ENCODE peak calls at places on chromosomes 11 and 22, in eight cellular contexts. Z is left ventricle myocardium inferior; I is CD8-positive, alpha-beta T cell; M is brain microvascular endothelial cell; K is neural progenitor cell; J is colonic mucosa; X is cardiac fibroblast; L is mammary epithelial cell. A is an unnamed sample.

GRCh38 chr11:125382211-125382807 is 113.8 kb downstream of the FEZ1 start:
- DNase-seq in L (no peak), X (no peak), Z (no peak), J (no peak), I (no peak), M (no peak), K (no peak), A (no peak)

GRCh38 chr22:44664149-44664548 is 37.9 kb upstream of the PRR5 start:
- DNase-seq in Z (peak), M (peak), L (no peak), I (peak), K (no peak), X (peak), J (peak), A (peak)

GRCh38 chr11:121112498-121113455 is 11.7 kb downstream of the TECTA start:
- DNase-seq in J (peak), Z (peak), L (peak), M (peak), X (peak), I (no peak), K (peak), A (peak)

GRCh38 chr11:24949406-24949805 is 452.6 kb downstream of the LUZP2 start:
- DNase-seq in Z (no peak), X (no peak), I (no peak), K (no peak), M (no peak), J (no peak), L (no peak), A (no peak)

GRCh38 chr22:27456696-27457503 is 344.7 kb downstream of the MN1 start:
- DNase-seq in Z (no peak), K (no peak), L (peak), J (no peak), X (peak), I (no peak), M (peak), A (peak)

GRCh38 chr11:112784323-112785073 is 176.7 kb upstream of the NCAM1 start:
- DNase-seq in Z (peak), I (no peak), X (peak), L (no peak), J (no peak), M (peak), K (peak), A (peak)

GRCh38 chr11:77819921-77820564 is 479 bp downstream of the RSF1 start:
- DNase-seq in L (peak), J (peak), M (no peak), Z (peak), I (peak), K (peak), X (peak), A (peak)

GRCh38 chr11:76665921-76666351 is 4.6 kb downstream of the LRRC32 start:
- DNase-seq in X (no peak), M (no peak), K (no peak), J (no peak), I (no peak), Z (no peak), L (no peak), A (no peak)

GRCh38 chr11:67600324-67601029 is 6.3 kb upstream of the NDUFV1 start:
- DNase-seq in J (no peak), L (no peak), X (no peak), M (no peak), K (no peak), I (no peak), Z (no peak), A (no peak)

GRCh38 chr11:109285465-109285864 is 136.5 kb upstream of the C11orf87 start:
- DNase-seq in Z (no peak), L (no peak), I (no peak), K (no peak), X (no peak), M (no peak), J (no peak), A (no peak)

GRCh38 chr11:104332110-104332509 is 168.2 kb upstream of the PDGFD start:
- DNase-seq in J (no peak), X (no peak), I (no peak), M (no peak), K (peak), L (no peak), Z (no peak), A (no peak)

GRCh38 chr11:17845431-17845881 is 110.9 kb downstream of the KCNC1 start:
- DNase-seq in I (no peak), Z (no peak), K (no peak), X (peak), J (no peak), M (peak), L (peak), A (peak)

GRCh38 chr11:131696584-131697120 is 326.2 kb downstream of the NTM start:
- DNase-seq in I (no peak), J (no peak), M (no peak), Z (no peak), K (no peak), L (no peak), X (no peak), A (no peak)

GRCh38 chr22:31248965-31249940 is 37.2 kb downstream of the LIMK2 start:
- DNase-seq in X (peak), Z (no peak), L (peak), M (no peak), K (no peak), I (no peak), J (no peak), A (no peak)

GRCh38 chr22:47408409-47408808 is 646.0 kb downstream of the TBC1D22A start:
- DNase-seq in M (no peak), X (no peak), K (no peak), L (no peak), Z (no peak), I (no peak), J (no peak), A (no peak)

GRCh38 chr11:120388261-120388660 is 52.0 kb downstream of the ARHGEF12 start:
- DNase-seq in X (no peak), L (no peak), Z (no peak), J (no peak), K (no peak), M (no peak), I (no peak), A (no peak)

GRCh38 chr11:44709966-44710365 is 16.8 kb upstream of the TSPAN18 start:
- DNase-seq in J (no peak), I (no peak), Z (no peak), L (no peak), K (no peak), X (peak), M (no peak), A (peak)

GRCh38 chr22:37679670-37680069 is 4.2 kb downstream of the LGALS1 start:
- DNase-seq in L (no peak), J (no peak), Z (no peak), I (no peak), X (no peak), K (no peak), M (no peak), A (no peak)

GRCh38 chr11:118911113-118911879 is 14.4 kb downstream of the BCL9L start:
- DNase-seq in M (no peak), Z (no peak), J (peak), I (peak), K (peak), X (peak), L (peak), A (no peak)

GRCh38 chr11:110710520-110711381 is 1.5 kb downstream of the ARHGAP20 start:
- DNase-seq in M (no peak), J (peak), X (peak), K (peak), L (no peak), Z (peak), I (no peak), A (peak)

GRCh38 chr22:46054091-46054877 is 77.3 kb upstream of the WNT7B start:
- DNase-seq in J (peak), K (no peak), Z (peak), I (peak), X (peak), L (peak), M (no peak), A (peak)

GRCh38 chr11:3984896-3985295 is 109.7 kb upstream of the RRM1 start:
- DNase-seq in J (no peak), I (peak), K (peak), X (peak), M (no peak), L (no peak), Z (no peak), A (peak)

GRCh38 chr11:1005913-1006312 is 30.6 kb downstream of the MUC6 start:
- DNase-seq in Z (peak), M (no peak), J (no peak), X (no peak), I (no peak), K (no peak), L (no peak), A (no peak)

GRCh38 chr22:38051900-38052862 is 5.0 kb upstream of the PICK1 start:
- DNase-seq in J (peak), K (peak), X (peak), Z (peak), M (peak), I (peak), L (peak), A (peak)

DNA sequence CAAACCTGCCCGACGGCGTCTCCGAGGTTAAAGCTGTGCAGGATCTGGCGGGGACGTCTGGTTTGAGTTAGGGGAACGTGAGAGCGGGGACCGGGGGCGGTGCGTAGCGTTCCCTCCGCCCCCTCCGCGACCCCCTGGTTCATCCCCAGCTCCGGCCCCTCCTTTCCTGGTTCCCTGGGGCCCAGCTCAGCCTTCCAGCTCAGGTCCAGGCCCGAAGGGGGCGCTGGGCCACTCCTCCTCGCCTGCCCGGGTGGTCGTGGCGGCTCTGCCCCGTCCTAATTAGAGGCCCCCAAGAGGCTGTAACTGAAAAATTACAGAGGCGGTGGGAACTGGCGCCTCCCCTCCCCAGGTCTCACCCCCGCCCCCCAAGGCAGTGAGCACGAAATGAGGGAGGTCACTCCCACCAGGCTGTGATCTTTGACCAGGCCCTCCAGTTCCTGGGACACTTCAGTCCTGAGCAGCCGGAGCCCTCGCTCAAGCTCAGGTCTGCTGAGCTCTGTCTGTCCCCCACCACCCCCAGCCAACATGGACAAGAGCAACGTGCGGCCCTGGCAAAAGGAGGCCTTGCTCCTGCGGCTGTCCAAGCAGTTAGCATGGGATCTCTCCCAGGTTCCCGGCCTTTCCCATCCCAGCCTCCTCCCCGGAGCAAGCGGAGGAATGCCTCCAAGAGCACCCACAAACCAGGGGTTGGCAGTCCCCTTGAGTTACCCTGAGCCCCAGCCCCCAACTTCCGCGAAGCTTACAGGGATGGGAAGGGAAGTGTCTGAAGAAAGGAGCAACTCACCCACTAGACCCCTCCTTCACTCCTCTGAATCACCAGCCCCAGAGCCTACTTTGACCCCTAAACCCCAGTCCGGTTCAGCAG is 3.3 kb downstream of the CD248 start:
- DNase-seq in Z (peak), I (no peak), J (no peak), X (peak), K (peak), L (no peak), M (no peak), A (peak)
- TF ChIP-seq CTCF in Z (peak), I (no peak), J (no peak), X (peak), K (peak), L (no peak), M (peak), A (no peak)

GRCh38 chr11:73311394-73311869 is 3.4 kb downstream of the ARHGEF17 start:
- DNase-seq in X (no peak), Z (no peak), M (no peak), K (no peak), I (no peak), J (no peak), L (no peak), A (no peak)
- H3K4me3 ChIP-seq in X (peak), Z (peak), M (peak), K (peak), I (no peak), J (peak), L (peak), A (peak)

GRCh38 chr11:65425105-65425970 is 2.7 kb downstream of the NEAT1 start:
- DNase-seq in Z (peak), M (peak), J (peak), X (peak), L (peak), I (peak), K (peak), A (peak)
- TF ChIP-seq CTCF in Z (peak), M (peak), J (no peak), X (no peak), L (peak), I (no peak), K (no peak), A (no peak)

GRCh38 chr11:70265341-70265740 is 5.1 kb upstream of the PPFIA1 start:
- DNase-seq in I (no peak), Z (no peak), J (no peak), K (no peak), X (no peak), M (no peak), L (no peak), A (no peak)

GRCh38 chr11:70270104-70270876 is at the start of gene PPFIA1:
- DNase-seq in J (peak), I (peak), L (peak), K (peak), X (peak), Z (peak), M (peak), A (peak)

GRCh38 chr11:70268526-70268925 is 2.0 kb upstream of the PPFIA1 start:
- DNase-seq in M (no peak), I (no peak), K (no peak), X (no peak), J (no peak), L (no peak), Z (no peak), A (no peak)

GRCh38 chr11:70270877-70271634 is 566 bp downstream of the PPFIA1 start:
- DNase-seq in X (peak), L (peak), J (peak), K (peak), Z (peak), I (no peak), M (peak), A (peak)

GRCh38 chr11:70267405-70267950 is 3.0 kb upstream of the PPFIA1 start:
- DNase-seq in L (no peak), X (no peak), Z (no peak), J (no peak), I (no peak), M (no peak), K (no peak), A (no peak)
- H3K4me3 ChIP-seq in L (no peak), X (no peak), Z (no peak), J (no peak), I (no peak), M (no peak), K (no peak), A (no peak)

DNA sequence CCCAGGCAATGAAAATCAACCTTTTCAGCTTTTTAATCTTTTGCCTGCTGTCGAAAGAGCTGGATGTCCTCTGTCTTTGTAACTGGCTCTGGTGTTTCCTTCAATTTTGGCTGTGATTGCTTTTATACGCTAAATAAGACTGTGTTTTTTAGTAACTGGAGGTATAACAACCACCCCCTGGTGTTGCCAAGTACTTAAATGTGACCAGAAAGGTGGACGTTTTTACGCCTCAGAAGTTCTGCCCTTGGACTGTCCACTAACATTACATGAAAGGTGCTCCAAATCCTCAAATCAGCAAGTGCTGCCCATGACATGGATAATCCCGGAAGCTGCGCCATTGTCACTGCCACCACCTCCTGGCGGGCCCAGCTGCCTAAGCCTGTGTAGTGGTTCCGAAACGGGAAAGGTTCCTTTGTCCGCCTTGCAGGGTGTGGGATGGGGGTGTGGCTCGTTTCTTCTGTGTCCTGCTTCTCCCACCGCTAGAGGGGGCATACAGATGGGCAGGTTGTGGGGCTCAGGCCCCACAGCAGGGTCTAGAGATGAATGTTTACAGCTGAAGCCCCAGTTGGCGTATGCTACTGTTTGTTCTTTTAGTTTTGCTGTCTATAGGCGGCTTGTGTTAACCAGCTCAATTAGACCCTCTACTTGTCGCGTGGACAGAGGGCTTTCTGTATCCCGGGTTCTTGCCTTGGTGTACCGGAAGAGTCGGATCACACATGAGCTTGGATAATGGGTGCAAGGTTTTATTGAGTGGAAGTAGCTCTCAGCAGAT is 82.2 kb upstream of the SEPTIN5 start:
- DNase-seq in I (no peak), K (peak), L (no peak), J (no peak), X (peak), Z (no peak), M (peak), A (peak)
- TF ChIP-seq CTCF in I (no peak), K (peak), L (peak), J (no peak), X (peak), Z (peak), M (peak), A (peak)

GRCh38 chr22:35835998-35836691 is 118.5 kb downstream of the APOL5 start:
- DNase-seq in J (peak), K (peak), X (peak), M (peak), Z (peak), L (peak), I (no peak), A (peak)

GRCh38 chr22:35837328-35837727 is 119.7 kb downstream of the APOL5 start:
- DNase-seq in I (no peak), X (peak), L (peak), K (no peak), Z (no peak), J (no peak), M (no peak), A (peak)

GRCh38 chr22:35841907-35842518 is 124.3 kb downstream of the APOL5 start:
- DNase-seq in M (no peak), L (no peak), K (no peak), J (no peak), X (no peak), I (no peak), Z (no peak), A (no peak)

GRCh38 chr22:35839811-35840739 is 122.4 kb downstream of the APOL5 start:
- DNase-seq in Z (peak), L (peak), M (peak), J (peak), K (peak), I (no peak), X (peak), A (peak)

DNA sequence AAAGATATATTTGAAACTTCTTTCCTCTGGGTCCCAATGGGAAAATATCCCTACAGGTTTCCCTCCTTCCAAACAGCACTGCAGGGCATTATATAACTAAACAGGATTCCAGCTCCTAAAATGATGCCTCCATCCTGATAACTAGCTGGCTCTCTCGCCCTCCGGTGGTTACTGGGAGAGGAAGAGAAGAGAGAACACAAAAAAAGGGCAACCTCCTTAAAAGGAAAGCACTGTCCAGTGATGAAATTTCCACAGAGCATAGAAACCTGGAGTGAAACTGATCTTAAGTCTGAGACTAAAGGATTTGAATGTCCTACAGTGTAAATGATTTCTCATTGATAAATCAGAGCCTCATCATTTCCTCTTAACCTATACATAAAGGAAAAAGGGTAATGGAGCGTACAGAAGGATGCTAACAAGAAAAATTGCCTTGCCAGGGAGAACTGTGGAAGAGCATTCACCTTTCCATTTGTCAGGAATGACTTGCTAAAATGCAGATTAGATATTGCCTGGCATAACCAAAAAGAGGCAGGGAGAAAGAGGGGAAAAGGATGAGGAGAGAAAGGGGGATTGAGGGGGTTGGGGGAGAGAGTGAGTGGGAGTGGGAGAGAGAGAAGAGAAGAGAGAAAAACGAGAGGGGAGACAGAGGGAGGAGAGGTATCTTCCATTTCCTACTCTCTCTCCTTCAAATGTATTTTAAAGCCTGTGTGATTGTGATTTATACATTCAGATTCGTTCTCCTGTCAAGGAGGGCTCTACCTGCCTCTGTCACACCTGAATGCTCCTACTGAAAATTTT is 121.4 kb downstream of the APOL5 start:
- DNase-seq in Z (no peak), M (peak), X (peak), I (no peak), J (peak), K (peak), L (peak), A (peak)
- H3K4me3 ChIP-seq in Z (peak), M (peak), X (peak), I (no peak), J (peak), K (peak), L (peak), A (peak)

GRCh38 chr22:32880061-32880460 is 78.6 kb downstream of the TIMP3 start:
- DNase-seq in L (no peak), K (no peak), Z (no peak), M (no peak), J (no peak), X (peak), I (no peak), A (peak)
- TF ChIP-seq CTCF in L (no peak), K (no peak), Z (no peak), M (no peak), J (no peak), X (no peak), I (no peak), A (no peak)

GRCh38 chr22:19014886-19015285 is 78.8 kb upstream of the PRODH start:
- DNase-seq in J (no peak), M (no peak), X (no peak), L (no peak), Z (no peak), K (no peak), I (no peak), A (no peak)
- H3K4me3 ChIP-seq in J (no peak), M (no peak), X (no peak), L (no peak), Z (no peak), K (no peak), I (no peak), A (no peak)